ENCODE peak calls at places on chromosomes 5 and 9, in ten cellular contexts. J is pancreas, D is osteoblast, M is stomach, W is hepatocyte, Q is cardiac muscle cell, S is IMR-90, X is fibroblast of lung, V is adrenal gland, C is neural progenitor cell. Z is an unnamed sample. For H3K4me1, H3K27me3 and H3K9me3, the result is how much of the 10 kb centered on the place peaks cover.

GRCh38 chr5:68730220-68731010 is 363.4 kb upstream of the SLC30A5 start:
- DNase-seq in J (no peak), D (peak), M (no peak), W (peak), Q (peak), S (peak), X (peak), V (peak), C (no peak), Z (peak)

GRCh38 chr9:76530458-76531100 is 71.6 kb downstream of the GCNT1 start:
- DNase-seq in J (no peak), D (peak), M (no peak), W (no peak), Q (peak), S (peak), X (peak), V (peak), C (no peak), Z (no peak)

GRCh38 chr9:91803143-91803940 is 146.7 kb downstream of the ROR2 start:
- DNase-seq in J (no peak), D (no peak), M (peak), W (no peak), Q (peak), S (peak), X (peak), V (no peak), C (no peak), Z (no peak)

GRCh38 chr5:673837-674629 is 19.1 kb downstream of the TPPP start:
- DNase-seq in J (no peak), D (peak), M (no peak), W (no peak), Q (no peak), S (no peak), X (no peak), V (peak), C (no peak), Z (peak)

GRCh38 chr9:93020151-93020550 is 38.4 kb upstream of the SUSD3 start:
- DNase-seq in J (no peak), D (peak), M (no peak), W (no peak), Q (no peak), S (no peak), X (no peak), V (no peak), C (no peak), Z (no peak)

GRCh38 chr5:937151-937924 is 44.7 kb downstream of the TRIP13 start:
- DNase-seq in J (no peak), D (no peak), M (no peak), W (no peak), Q (no peak), S (no peak), X (no peak), V (no peak), C (no peak), Z (no peak)

GRCh38 chr5:168916266-168916665 is 337.1 kb upstream of the PANK3 start:
- DNase-seq in J (no peak), D (no peak), M (no peak), W (peak), Q (peak), S (no peak), X (no peak), V (peak), C (no peak), Z (no peak)

GRCh38 chr5:65041296-65042158 is 272.8 kb downstream of the CWC27 start:
- DNase-seq in J (no peak), D (peak), M (no peak), W (no peak), Q (peak), S (peak), X (peak), V (no peak), C (no peak), Z (no peak)

GRCh38 chr5:74516217-74516636 is 124.3 kb downstream of the ENC1 start:
- DNase-seq in J (no peak), D (no peak), M (no peak), W (peak), Q (no peak), S (peak), X (peak), V (no peak), C (peak), Z (no peak)

GRCh38 chr5:172981931-172982330 is 1.6 kb upstream of the ATP6V0E1 start:
- DNase-seq in J (peak), D (no peak), M (no peak), W (no peak), Q (no peak), S (no peak), X (no peak), V (no peak), C (no peak), Z (no peak)

GRCh38 chr9:110161940-110162339 is 46.0 kb downstream of the C9orf152 start:
- DNase-seq in J (no peak), D (no peak), M (no peak), W (no peak), Q (no peak), S (no peak), X (no peak), V (no peak), C (no peak), Z (no peak)

DNA sequence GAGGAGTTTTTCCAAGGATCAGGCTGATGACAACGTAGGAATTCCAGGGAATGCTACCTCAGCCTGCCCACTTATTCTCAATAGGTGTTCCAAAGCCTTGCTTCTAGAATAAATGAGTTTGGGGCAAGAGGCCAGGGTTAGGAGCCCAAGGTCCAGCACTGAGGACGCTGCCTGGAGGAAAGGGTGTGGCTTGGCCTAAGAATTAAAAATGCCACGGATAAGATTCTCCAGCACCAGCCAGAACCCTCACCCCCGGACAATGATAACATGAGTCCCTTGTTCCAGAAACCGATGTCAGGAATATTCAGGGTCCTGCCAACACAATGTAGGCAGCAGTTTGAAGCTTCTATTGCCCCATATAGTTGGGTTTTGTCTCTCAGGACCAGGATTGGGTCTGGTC is 7.6 kb downstream of the SPRY4 start:
- DNase-seq in J (no peak), D (no peak), M (no peak), W (no peak), Q (no peak), S (no peak), X (no peak), V (peak), C (no peak), Z (no peak)
- H3K4me1 ChIP-seq in J (under half), D (half or more), M (half or more), W (under half), Q (under half), S (under half), X (under half), V (under half), C (under half), Z (half or more)

DNA sequence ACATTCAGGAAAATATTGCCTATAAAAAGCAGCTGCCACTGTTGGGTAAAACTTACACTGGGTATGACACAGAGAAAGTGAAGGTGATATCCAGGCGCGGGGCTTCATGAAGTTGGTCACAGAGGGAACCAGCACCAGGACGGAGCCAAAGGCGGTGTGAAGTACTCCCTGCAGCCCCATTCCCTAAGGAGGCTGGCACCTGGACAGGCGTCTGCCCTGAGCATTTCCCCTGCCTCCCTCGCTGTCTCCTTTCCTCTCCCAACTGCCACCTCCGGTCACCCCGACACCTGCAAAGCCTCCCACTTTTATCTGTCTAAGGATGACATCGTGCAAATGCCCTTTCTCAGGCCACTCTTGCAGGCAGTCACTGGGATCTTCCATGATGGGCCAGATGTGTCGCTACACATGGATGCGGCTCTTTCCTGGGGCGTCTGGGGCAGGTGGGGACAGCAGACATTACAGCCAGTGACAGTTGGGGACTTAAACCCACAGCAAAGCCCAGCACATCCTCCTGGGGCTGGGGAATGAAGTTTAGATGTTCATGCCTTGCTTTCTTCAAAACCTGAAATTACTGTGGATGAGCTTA is 367.7 kb upstream of the IRX4 start:
- DNase-seq in J (no peak), D (no peak), M (no peak), W (no peak), Q (no peak), S (no peak), X (no peak), V (no peak), C (no peak), Z (no peak)
- H3K27me3 ChIP-seq in J (under half), D (under half), M (under half), W (under half), Q (under half), S (under half), X (under half), V (under half), C (under half), Z (under half)

GRCh38 chr5:179115307-179115706 is 55.1 kb downstream of the ZNF354C start:
- DNase-seq in J (no peak), D (no peak), M (peak), W (no peak), Q (no peak), S (no peak), X (no peak), V (no peak), C (no peak), Z (no peak)

GRCh38 chr5:179115845-179116524 is 55.8 kb downstream of the ZNF354C start:
- DNase-seq in J (no peak), D (peak), M (peak), W (no peak), Q (no peak), S (no peak), X (no peak), V (no peak), C (no peak), Z (no peak)

GRCh38 chr5:179113945-179114641 is 53.9 kb downstream of the ZNF354C start:
- DNase-seq in J (no peak), D (peak), M (peak), W (no peak), Q (no peak), S (no peak), X (no peak), V (no peak), C (no peak), Z (no peak)

GRCh38 chr5:179113143-179113530 is 53.0 kb downstream of the ZNF354C start:
- DNase-seq in J (no peak), D (no peak), M (peak), W (no peak), Q (no peak), S (no peak), X (no peak), V (no peak), C (no peak), Z (no peak)

DNA sequence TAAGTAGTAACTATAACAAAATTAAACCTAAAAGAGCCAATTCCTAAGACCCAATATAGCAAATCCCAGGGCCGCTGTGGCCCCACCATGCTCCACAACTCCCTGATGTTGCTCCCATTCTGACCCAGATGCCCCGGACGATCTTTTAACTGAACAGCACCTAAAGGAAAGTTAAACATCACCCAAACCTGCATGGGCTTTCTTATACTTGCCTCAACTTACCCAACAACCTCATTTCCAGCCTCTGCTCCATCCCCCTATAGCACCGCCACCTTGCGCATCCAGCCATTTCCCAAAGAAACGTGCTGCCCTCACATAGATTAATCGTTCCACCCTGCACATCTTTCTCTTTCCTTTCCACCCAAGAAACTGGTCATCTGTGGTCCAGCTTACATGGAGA is 54.6 kb downstream of the ZNF354C start:
- DNase-seq in J (no peak), D (peak), M (peak), W (no peak), Q (no peak), S (no peak), X (no peak), V (no peak), C (no peak), Z (no peak)
- H3K9me3 ChIP-seq in J (under half), D (under half), M (half or more), W (under half), Q (under half), S (under half), X (under half), V (under half), C (under half), Z (half or more)

GRCh38 chr5:134440185-134440755 is 28.6 kb upstream of the CDKN2AIPNL start:
- DNase-seq in J (no peak), D (no peak), M (no peak), W (no peak), Q (no peak), S (no peak), X (no peak), V (no peak), C (no peak), Z (no peak)
- H3K4me1 ChIP-seq in J (under half), D (under half), M (under half), W (under half), Q (under half), S (under half), X (under half), V (under half), C (under half), Z (under half)